ENCODE peak calls at places on chromosomes 5 and 9, in four cellular contexts. One of them, this sample, is unnamed.

GRCh38 chr9:7075154-7075553 is 317.4 kb downstream of the KDM4C start:
- DNase-seq in GM12878: no peak
- DNase-seq in RWPE1: no peak
- DNase-seq in kidney: no peak
- DNase-seq in this sample: no peak

GRCh38 chr5:54701179-54701578 is 183.6 kb downstream of the SNX18 start:
- DNase-seq in GM12878: no peak
- DNase-seq in RWPE1: peak
- DNase-seq in kidney: peak
- DNase-seq in this sample: no peak

GRCh38 chr9:136646827-136647711 is 15.6 kb upstream of the EGFL7 start:
- DNase-seq in GM12878: no peak
- DNase-seq in RWPE1: no peak
- DNase-seq in kidney: peak
- DNase-seq in this sample: no peak

GRCh38 chr5:96278995-96279394 is 154.1 kb downstream of the PCSK1 start:
- DNase-seq in GM12878: no peak
- DNase-seq in RWPE1: no peak
- DNase-seq in kidney: no peak
- DNase-seq in this sample: no peak

GRCh38 chr9:27541740-27542139 is 12.1 kb upstream of the MOB3B start:
- DNase-seq in GM12878: no peak
- DNase-seq in RWPE1: no peak
- DNase-seq in kidney: no peak
- DNase-seq in this sample: no peak

GRCh38 chr9:127862075-127863011 is 7.9 kb upstream of the ENG start:
- DNase-seq in GM12878: no peak
- DNase-seq in RWPE1: no peak
- DNase-seq in kidney: peak
- DNase-seq in this sample: peak

GRCh38 chr5:61613679-61614078 is 281.6 kb downstream of the ZSWIM6 start:
- DNase-seq in GM12878: no peak
- DNase-seq in RWPE1: no peak
- DNase-seq in kidney: no peak
- DNase-seq in this sample: no peak

GRCh38 chr5:93723005-93723404 is 18.4 kb downstream of the POU5F2 start:
- DNase-seq in GM12878: no peak
- DNase-seq in RWPE1: no peak
- DNase-seq in kidney: no peak
- DNase-seq in this sample: peak

GRCh38 chr9:130137870-130138653 is 34.1 kb upstream of the NCS1 start:
- DNase-seq in GM12878: no peak
- DNase-seq in RWPE1: peak
- DNase-seq in kidney: no peak
- DNase-seq in this sample: no peak

GRCh38 chr9:123763910-123764588 is 165.9 kb downstream of the DENND1A start:
- DNase-seq in GM12878: no peak
- DNase-seq in RWPE1: no peak
- DNase-seq in kidney: no peak
- DNase-seq in this sample: no peak

GRCh38 chr5:10854526-10855277 is 93.7 kb upstream of the DAP start:
- DNase-seq in GM12878: no peak
- DNase-seq in RWPE1: no peak
- DNase-seq in kidney: no peak
- DNase-seq in this sample: no peak

GRCh38 chr5:40071870-40072269 is 607.8 kb upstream of the PTGER4 start:
- DNase-seq in GM12878: no peak
- DNase-seq in RWPE1: no peak
- DNase-seq in kidney: no peak
- DNase-seq in this sample: no peak

GRCh38 chr9:115109486-115109885 is 8.5 kb downstream of the TNC start:
- DNase-seq in GM12878: no peak
- DNase-seq in RWPE1: peak
- DNase-seq in kidney: no peak
- DNase-seq in this sample: no peak

GRCh38 chr5:128905225-128906110 is 59.8 kb upstream of the SLC27A6 start:
- DNase-seq in GM12878: no peak
- DNase-seq in RWPE1: peak
- DNase-seq in kidney: no peak
- DNase-seq in this sample: peak

GRCh38 chr5:159811712-159812111 is 104.6 kb upstream of the ADRA1B start:
- DNase-seq in GM12878: no peak
- DNase-seq in RWPE1: no peak
- DNase-seq in kidney: no peak
- DNase-seq in this sample: no peak

GRCh38 chr9:21904371-21904770 is 89.8 kb downstream of the CDKN2A start:
- DNase-seq in GM12878: no peak
- DNase-seq in RWPE1: no peak
- DNase-seq in kidney: no peak
- DNase-seq in this sample: no peak

GRCh38 chr5:139043127-139043905 is 154.9 kb downstream of the SIL1 start:
- DNase-seq in GM12878: no peak
- DNase-seq in RWPE1: no peak
- DNase-seq in kidney: no peak
- DNase-seq in this sample: no peak

GRCh38 chr5:172597755-172598155 is 43.3 kb upstream of the NEURL1B start:
- DNase-seq in GM12878: no peak
- DNase-seq in RWPE1: no peak
- DNase-seq in kidney: no peak
- DNase-seq in this sample: no peak

GRCh38 chr5:24609694-24610093 is 35.1 kb downstream of the CDH10 start:
- DNase-seq in GM12878: no peak
- DNase-seq in RWPE1: no peak
- DNase-seq in kidney: no peak
- DNase-seq in this sample: no peak

GRCh38 chr9:94870793-94871558 is 144.5 kb downstream of the AOPEP start:
- DNase-seq in GM12878: no peak
- DNase-seq in RWPE1: peak
- DNase-seq in kidney: no peak
- DNase-seq in this sample: peak

GRCh38 chr5:141657937-141658545 is 6.8 kb upstream of the FCHSD1 start:
- DNase-seq in GM12878: no peak
- DNase-seq in RWPE1: peak
- DNase-seq in kidney: no peak
- DNase-seq in this sample: no peak

GRCh38 chr9:6667633-6668280 is 22.2 kb upstream of the GLDC start:
- DNase-seq in GM12878: no peak
- DNase-seq in RWPE1: peak
- DNase-seq in kidney: no peak
- DNase-seq in this sample: no peak

GRCh38 chr9:132372177-132373095 is 17.6 kb upstream of the SETX start:
- DNase-seq in GM12878: no peak
- DNase-seq in RWPE1: no peak
- DNase-seq in kidney: no peak
- DNase-seq in this sample: no peak

GRCh38 chr9:71716138-71716909 is 52.0 kb downstream of the CEMIP2 start:
- DNase-seq in GM12878: no peak
- DNase-seq in RWPE1: peak
- DNase-seq in kidney: no peak
- DNase-seq in this sample: no peak

GRCh38 chr9:92650296-92650695 is 19.6 kb downstream of the IPPK start:
- DNase-seq in GM12878: no peak
- DNase-seq in RWPE1: no peak
- DNase-seq in kidney: no peak
- DNase-seq in this sample: no peak

GRCh38 chr5:100517301-100517974 is 17.7 kb upstream of the FAM174A start:
- DNase-seq in GM12878: no peak
- DNase-seq in RWPE1: peak
- DNase-seq in kidney: no peak
- DNase-seq in this sample: no peak

GRCh38 chr9:108834959-108835696 is 20.7 kb downstream of the ACTL7B start:
- DNase-seq in GM12878: no peak
- DNase-seq in RWPE1: peak
- DNase-seq in kidney: no peak
- DNase-seq in this sample: no peak

GRCh38 chr5:126544087-126544740 is 50.8 kb downstream of the ALDH7A1 start:
- DNase-seq in GM12878: no peak
- DNase-seq in RWPE1: peak
- DNase-seq in kidney: no peak
- DNase-seq in this sample: peak

GRCh38 chr5:103258957-103259704 is 568 bp downstream of the MACIR start:
- DNase-seq in GM12878: no peak
- DNase-seq in RWPE1: peak
- DNase-seq in kidney: peak
- DNase-seq in this sample: peak

DNA sequence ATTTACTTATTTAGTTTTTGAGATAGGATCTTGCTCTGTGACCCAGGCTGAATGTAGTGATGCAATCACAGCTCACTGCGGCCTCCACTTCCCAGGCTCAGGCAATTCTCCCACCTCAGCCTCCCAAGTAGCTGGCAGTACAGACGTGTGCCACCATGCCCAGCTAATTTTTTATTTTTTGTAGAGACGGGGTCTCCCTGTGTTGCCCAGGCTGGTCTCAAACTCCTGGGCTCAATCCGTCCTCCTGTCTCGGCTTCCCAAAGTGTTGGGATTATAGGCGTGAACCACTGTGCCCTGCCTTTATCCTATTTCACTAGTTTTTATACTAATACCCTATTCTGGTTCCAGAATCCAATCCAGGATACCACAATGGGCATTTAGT is 6.8 kb downstream of the RPS14 start:
- DNase-seq in GM12878: no peak
- DNase-seq in RWPE1: no peak
- DNase-seq in kidney: no peak
- DNase-seq in this sample: no peak
- H3K27ac ChIP-seq in GM12878: no peak
- H3K27ac ChIP-seq in RWPE1: peak
- H3K27ac ChIP-seq in kidney: no peak
- H3K27ac ChIP-seq in this sample: no peak

GRCh38 chr9:121122450-121123032 is 47.8 kb downstream of the CNTRL start:
- DNase-seq in GM12878: peak
- DNase-seq in RWPE1: no peak
- DNase-seq in kidney: no peak
- DNase-seq in this sample: no peak

GRCh38 chr9:121123816-121124536 is 49.2 kb downstream of the CNTRL start:
- DNase-seq in GM12878: no peak
- DNase-seq in RWPE1: no peak
- DNase-seq in kidney: no peak
- DNase-seq in this sample: no peak

GRCh38 chr9:121120386-121120785 is 45.6 kb downstream of the CNTRL start:
- DNase-seq in GM12878: no peak
- DNase-seq in RWPE1: no peak
- DNase-seq in kidney: no peak
- DNase-seq in this sample: no peak

GRCh38 chr9:121118266-121118665 is 43.5 kb downstream of the CNTRL start:
- DNase-seq in GM12878: no peak
- DNase-seq in RWPE1: no peak
- DNase-seq in kidney: no peak
- DNase-seq in this sample: no peak

DNA sequence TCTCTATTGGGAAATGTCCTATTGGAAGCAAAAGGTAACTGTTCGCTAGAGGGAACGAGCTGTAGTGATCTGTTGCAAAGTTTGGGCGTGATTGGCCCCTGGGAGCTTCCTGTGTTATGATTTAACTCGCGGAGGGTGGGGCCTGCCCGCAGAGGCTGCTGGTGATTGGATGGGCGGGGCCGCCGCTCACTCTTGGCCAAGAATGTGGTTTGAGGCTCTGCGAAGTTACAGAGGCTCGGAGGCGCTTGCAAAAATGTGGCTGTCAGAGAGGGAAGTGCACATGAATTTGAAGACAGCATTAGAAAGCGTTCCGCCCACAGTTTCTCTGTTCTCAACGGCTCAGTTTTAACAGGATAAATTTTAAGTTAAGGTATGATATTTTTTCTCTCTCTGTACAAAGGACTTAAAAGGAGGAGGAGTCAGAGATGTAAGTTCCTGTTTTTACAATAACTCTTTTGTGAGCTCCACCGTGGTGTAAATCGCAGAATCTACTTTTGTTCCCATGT is 46.9 kb downstream of the CNTRL start:
- DNase-seq in GM12878: peak
- DNase-seq in RWPE1: peak
- DNase-seq in kidney: peak
- DNase-seq in this sample: peak
- H3K27ac ChIP-seq in GM12878: peak
- H3K27ac ChIP-seq in RWPE1: peak
- H3K27ac ChIP-seq in kidney: peak
- H3K27ac ChIP-seq in this sample: peak

GRCh38 chr5:67619235-67619634 is 422.6 kb upstream of the CD180 start:
- DNase-seq in GM12878: no peak
- DNase-seq in RWPE1: peak
- DNase-seq in kidney: no peak
- DNase-seq in this sample: no peak
- H3K27ac ChIP-seq in GM12878: no peak
- H3K27ac ChIP-seq in RWPE1: no peak
- H3K27ac ChIP-seq in kidney: no peak
- H3K27ac ChIP-seq in this sample: no peak

GRCh38 chr5:33968133-33969005 is 16.1 kb downstream of the SLC45A2 start:
- DNase-seq in GM12878: no peak
- DNase-seq in RWPE1: no peak
- DNase-seq in kidney: no peak
- DNase-seq in this sample: no peak
- H3K27ac ChIP-seq in GM12878: no peak
- H3K27ac ChIP-seq in RWPE1: no peak
- H3K27ac ChIP-seq in kidney: no peak
- H3K27ac ChIP-seq in this sample: no peak

DNA sequence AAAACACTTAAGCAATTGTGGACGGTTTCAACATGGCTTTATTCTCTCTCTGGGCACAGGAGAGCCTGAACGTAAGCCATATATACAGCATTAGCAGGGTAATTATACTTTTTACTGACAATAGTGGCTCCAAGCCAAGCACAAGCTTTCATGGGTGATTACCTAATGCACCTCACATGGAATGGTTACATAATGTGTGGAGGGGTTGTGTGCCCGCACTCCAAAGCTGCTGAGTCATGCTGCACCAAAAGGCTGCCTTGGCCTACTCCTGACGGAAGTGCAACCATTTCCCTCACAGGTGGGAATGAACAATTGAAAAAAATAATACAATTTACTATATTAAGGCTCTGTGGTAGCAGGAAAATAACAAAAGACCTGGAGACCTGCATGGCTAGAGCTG is 86.5 kb upstream of the ATP10B start:
- DNase-seq in GM12878: no peak
- DNase-seq in RWPE1: peak
- DNase-seq in kidney: peak
- DNase-seq in this sample: no peak
- H3K27ac ChIP-seq in GM12878: no peak
- H3K27ac ChIP-seq in RWPE1: peak
- H3K27ac ChIP-seq in kidney: no peak
- H3K27ac ChIP-seq in this sample: no peak